ENCODE peak calls at places on chromosomes 13 and 19, in five cellular contexts. V is progenitor cell of endocrine pancreas, Q is brain microvascular endothelial cell, Y is Calu3, X is AG09319. O is an unnamed sample.

GRCh38 chr13:48515732-48516131 is 17.1 kb downstream of the RCBTB2 start:
- DNase-seq in Q (no peak), V (no peak), X (no peak), Y (no peak), O (no peak)

GRCh38 chr19:15236886-15237285 is 4.6 kb upstream of the EPHX3 start:
- DNase-seq in X (no peak), V (no peak), Y (no peak), Q (no peak), O (no peak)

GRCh38 chr19:46972301-46972700 is 47.3 kb upstream of the NPAS1 start:
- DNase-seq in Y (no peak), V (no peak), Q (no peak), X (no peak), O (no peak)

GRCh38 chr13:80341098-80341701 is at the start of gene SPRY2:
- DNase-seq in X (peak; percentile 92), V (peak; percentile 88), Q (peak; percentile 97), Y (peak; percentile 75), O (peak; percentile 92)

GRCh38 chr13:30153871-30154426 is 153.4 kb downstream of the KATNAL1 start:
- DNase-seq in Q (no peak), Y (no peak), X (no peak), V (no peak), O (peak; percentile 52)

GRCh38 chr19:18424122-18424889 is 5.1 kb downstream of the SSBP4 start:
- DNase-seq in X (no peak), Q (no peak), Y (no peak), V (no peak), O (no peak)

GRCh38 chr13:20090349-20090748 is 70.5 kb downstream of the GJA3 start:
- DNase-seq in V (no peak), Q (no peak), X (no peak), Y (no peak), O (no peak)

GRCh38 chr13:65095697-65096096 is 2134.4 kb downstream of the PCDH9 start:
- DNase-seq in X (no peak), V (no peak), Y (no peak), Q (no peak), O (no peak)

GRCh38 chr19:31378404-31378803 is 29.2 kb upstream of the TSHZ3 start:
- DNase-seq in Q (peak; percentile 84), V (no peak), Y (no peak), X (peak; percentile 88), O (no peak)

GRCh38 chr19:4722671-4723464 is 774 bp downstream of the DPP9 start:
- DNase-seq in V (no peak), X (peak; percentile 47), Q (peak; percentile 60), Y (no peak), O (peak; percentile 35)

GRCh38 chr19:51131780-51132680 is 7.3 kb downstream of the SIGLEC9 start:
- DNase-seq in Y (no peak), Q (peak; percentile 79), V (no peak), X (no peak), O (no peak)

GRCh38 chr19:49746206-49746958 is 16.7 kb downstream of the TSKS start:
- DNase-seq in Y (no peak), X (no peak), V (no peak), Q (no peak), O (peak; percentile 43)

GRCh38 chr19:49486232-49486631 is 1.2 kb upstream of the RPL13A start:
- DNase-seq in Q (no peak), X (no peak), V (no peak), Y (no peak), O (no peak)

GRCh38 chr19:27765912-27766725 is 1446.8 kb downstream of the UQCRFS1 start:
- DNase-seq in V (no peak), Y (no peak), X (no peak), Q (no peak), O (no peak)

GRCh38 chr19:4985551-4985991 is 16.7 kb downstream of the KDM4B start:
- DNase-seq in Y (no peak), Q (no peak), X (no peak), V (no peak), O (no peak)

DNA sequence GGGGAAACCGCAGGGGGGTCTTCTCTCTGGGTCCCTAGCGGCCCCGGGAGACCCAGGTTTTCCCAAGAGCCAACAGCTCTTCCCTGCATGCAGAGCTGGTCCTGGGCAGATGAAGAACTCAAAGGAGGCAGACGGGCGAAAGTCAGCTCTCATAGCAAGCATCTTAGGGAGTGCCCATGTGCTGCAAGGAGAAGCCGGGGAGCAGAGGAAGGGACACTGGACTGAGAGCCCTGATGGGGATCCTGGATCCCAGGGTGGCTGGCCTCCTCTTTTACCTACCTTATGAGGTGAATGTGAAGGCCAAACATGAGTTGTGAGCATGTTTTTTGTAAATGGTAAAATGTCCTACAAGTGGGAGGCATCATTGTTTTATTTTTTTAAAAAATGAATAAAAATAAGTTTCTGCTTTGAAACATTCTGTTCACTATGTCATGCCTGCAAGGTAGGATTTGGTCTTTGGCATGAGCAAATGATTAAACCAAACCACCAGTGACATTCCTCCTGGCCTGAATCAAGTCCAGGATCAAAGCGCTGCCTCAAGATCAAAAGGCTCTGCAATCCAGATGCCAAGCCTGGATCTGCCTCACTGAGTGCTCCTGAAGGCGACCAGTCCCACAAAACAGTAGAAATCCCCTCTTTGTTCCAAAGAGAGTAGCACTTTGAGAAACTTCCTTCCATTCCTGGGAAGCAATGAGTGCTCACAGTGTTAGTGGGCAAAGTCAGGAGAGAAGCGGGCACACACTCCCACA is 92.2 kb upstream of the SERP2 start:
- DNase-seq in Y (peak; percentile 8), Q (no peak), V (no peak), X (no peak), O (no peak)
- TF ChIP-seq CTCF in Y (no peak), Q (no peak), V (no peak), X (no peak), O (no peak)

GRCh38 chr13:25231537-25231936 is 55.8 kb downstream of the MTMR6 start:
- DNase-seq in Q (no peak), Y (no peak), V (no peak), X (no peak), O (no peak)

GRCh38 chr13:25237083-25237482 is 50.2 kb downstream of the MTMR6 start:
- DNase-seq in V (no peak), Q (no peak), Y (no peak), X (no peak), O (no peak)

GRCh38 chr13:25227690-25228089 is 55.6 kb upstream of the AMER2 start:
- DNase-seq in Q (no peak), Y (no peak), X (no peak), V (no peak), O (no peak)

GRCh38 chr13:25233861-25234260 is 53.4 kb downstream of the MTMR6 start:
- DNase-seq in V (no peak), Q (no peak), Y (no peak), X (no peak), O (no peak)

DNA sequence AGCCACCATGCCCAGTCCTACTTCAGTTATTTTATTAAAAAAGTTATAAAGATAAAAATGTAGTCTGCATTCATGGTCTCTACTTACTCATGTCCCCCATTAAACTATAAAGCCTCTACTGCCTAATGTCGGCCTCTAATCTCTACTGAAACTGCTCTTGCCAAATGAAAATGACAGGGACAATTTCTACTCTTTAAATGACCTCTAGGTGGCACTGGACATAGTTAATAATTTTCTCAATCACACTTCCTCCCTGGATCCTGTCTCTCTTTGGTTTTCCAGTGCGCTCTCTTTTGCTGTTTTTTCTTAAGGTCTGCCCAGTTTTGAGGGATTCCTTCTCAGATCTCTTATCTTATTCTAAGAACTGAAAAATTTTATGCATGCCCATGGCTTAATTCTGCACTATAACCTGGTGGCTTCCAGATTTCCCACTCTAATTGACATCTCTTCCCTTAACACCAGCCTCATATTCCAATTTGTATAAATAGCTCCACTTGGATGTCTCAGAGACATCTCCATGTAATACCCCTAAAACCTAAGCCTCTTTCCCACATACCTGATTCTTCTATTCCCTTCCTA is 54.3 kb downstream of the MTMR6 start:
- DNase-seq in Y (no peak), V (no peak), X (no peak), Q (no peak), O (no peak)
- TF ChIP-seq CTCF in Y (no peak), V (peak; percentile 68), X (peak; percentile 35), Q (peak; percentile 45), O (peak; percentile 54)

DNA sequence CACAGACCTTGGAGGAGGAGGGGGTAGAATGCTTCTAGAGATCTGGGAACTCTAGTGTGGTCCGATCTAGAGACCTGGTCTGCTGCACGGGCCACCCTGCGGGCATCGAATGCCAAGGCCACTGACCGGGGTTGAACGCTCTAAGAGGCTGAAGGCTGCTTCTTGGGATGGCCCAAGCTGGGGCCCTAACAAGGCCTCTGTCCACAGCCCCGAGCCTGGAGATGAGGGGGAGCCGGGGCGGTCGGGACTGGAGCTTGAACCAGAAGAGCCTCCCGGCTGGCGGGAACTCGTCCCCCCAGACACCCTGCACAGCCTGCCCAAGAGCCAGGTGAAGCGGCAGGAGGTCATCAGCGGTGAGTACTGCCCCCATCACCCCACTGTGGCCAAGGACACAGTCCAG is 15.3 kb downstream of the ARHGEF1 start:
- DNase-seq in Y (no peak), Q (no peak), V (no peak), X (no peak), O (no peak)
- TF ChIP-seq CTCF in Y (no peak), Q (no peak), V (no peak), X (no peak), O (no peak)

GRCh38 chr19:39845621-39846175 is 481 bp downstream of the FBL start:
- DNase-seq in V (no peak), Y (peak; percentile 39), Q (no peak), X (peak; percentile 5), O (peak; percentile 31)
- TF ChIP-seq CTCF in V (no peak), Y (no peak), Q (peak; percentile 49), X (peak; percentile 33), O (no peak)

GRCh38 chr19:21851596-21852345 is 15.8 kb upstream of the ZNF43 start:
- DNase-seq in V (peak; percentile 87), X (peak; percentile 79), Y (peak; percentile 59), Q (peak; percentile 96), O (peak; percentile 86)
- TF ChIP-seq CTCF in V (no peak), X (no peak), Y (no peak), Q (no peak), O (no peak)

DNA sequence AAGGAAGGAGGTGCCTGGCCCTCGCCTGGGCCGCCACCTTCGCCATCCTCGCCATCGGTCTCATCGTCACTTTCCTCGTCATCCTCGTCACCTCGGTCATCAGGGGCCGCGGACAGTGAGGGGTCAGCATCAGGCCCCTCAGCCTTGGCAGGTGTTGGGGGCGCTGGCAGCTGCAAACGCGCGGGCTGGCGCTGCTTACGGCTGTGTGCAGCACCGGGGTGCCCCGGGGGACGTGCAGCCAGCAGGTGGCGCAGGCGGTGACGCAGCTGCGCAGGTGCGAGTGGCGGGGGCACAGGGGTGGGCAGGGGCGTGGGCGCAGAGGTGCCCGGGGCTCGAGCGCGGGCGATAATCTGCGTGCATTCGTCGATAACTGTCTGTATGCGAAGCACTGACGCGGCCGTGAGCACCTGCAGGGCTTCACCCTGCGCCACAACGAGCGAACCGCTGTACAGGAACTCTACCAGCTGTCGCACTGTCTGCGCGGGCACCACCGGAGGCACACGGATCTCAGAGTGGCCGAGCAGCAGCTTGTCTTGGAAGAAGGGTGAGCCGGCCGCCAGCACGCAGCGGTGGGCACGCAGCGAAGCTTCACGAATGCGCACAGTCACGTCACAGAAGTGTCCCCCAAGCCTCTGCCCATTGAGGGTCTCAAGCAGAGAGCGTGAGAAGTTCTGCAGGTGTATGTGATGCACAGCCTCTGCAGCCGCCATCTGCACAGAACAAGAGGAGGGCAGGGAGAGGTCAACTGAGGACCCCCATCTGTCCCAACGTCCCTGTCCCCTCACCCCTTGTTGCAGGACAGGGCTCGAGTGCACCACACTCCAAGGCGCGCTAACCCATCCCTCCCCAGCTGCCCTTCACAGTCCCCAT is 2.4 kb downstream of the ZBTB45 start:
- DNase-seq in Q (no peak), Y (no peak), X (no peak), V (no peak), O (no peak)
- TF ChIP-seq CTCF in Q (no peak), Y (no peak), X (no peak), V (no peak), O (no peak)